ENCODE peak calls at places on chromosomes 7 and 10, in five cellular contexts. V is HepG2, R is K562, Q is GM12878, E is upper lobe of left lung. L is an unnamed sample. For H3K36me3, the result is how much of the 10 kb centered on the place peaks cover.

GRCh38 chr10:3452683-3453388 is 280.3 kb upstream of the PITRM1 start:
- ATAC-seq in Q (no peak), E (no peak), V (no peak), R (no peak), L (peak)

GRCh38 chr10:77602913-77603528 is 34.6 kb downstream of the KCNMA1 start:
- ATAC-seq in Q (peak), R (no peak), V (no peak), E (no peak), L (peak)

GRCh38 chr7:98619450-98620321 is 2.6 kb downstream of the NPTX2 start:
- ATAC-seq in R (no peak), Q (no peak), V (peak), E (peak), L (no peak)

GRCh38 chr10:130863044-130863443 is 448.5 kb downstream of the TCERG1L start:
- ATAC-seq in E (no peak), Q (no peak), V (no peak), R (no peak), L (no peak)

GRCh38 chr10:100395626-100396025 is 48.6 kb downstream of the SCD start:
- ATAC-seq in E (no peak), R (no peak), Q (no peak), V (peak), L (no peak)

GRCh38 chr7:120827719-120828118 is 30.2 kb downstream of the TSPAN12 start:
- ATAC-seq in V (no peak), E (no peak), R (peak), Q (no peak), L (no peak)

GRCh38 chr10:50362547-50363125 is 111.3 kb upstream of the ASAH2 start:
- ATAC-seq in E (no peak), R (no peak), V (no peak), Q (peak), L (no peak)

GRCh38 chr7:155296006-155296787 is 1.5 kb upstream of the INSIG1 start:
- ATAC-seq in Q (no peak), R (no peak), E (no peak), V (no peak), L (no peak)

GRCh38 chr7:77479536-77480088 is 57.5 kb upstream of the PTPN12 start:
- ATAC-seq in Q (no peak), R (peak), V (peak), E (no peak), L (no peak)

GRCh38 chr10:23408330-23408976 is 30.4 kb upstream of the OTUD1 start:
- ATAC-seq in V (no peak), Q (no peak), E (no peak), R (no peak), L (no peak)

GRCh38 chr10:24357344-24358021 is 148.5 kb downstream of the KIAA1217 start:
- ATAC-seq in Q (no peak), R (no peak), V (no peak), E (peak), L (no peak)

GRCh38 chr7:92973293-92973731 is 136.9 kb upstream of the CDK6 start:
- ATAC-seq in R (no peak), Q (peak), V (no peak), E (no peak), L (no peak)

GRCh38 chr7:107494910-107495309 is 25.1 kb downstream of the GPR22 start:
- ATAC-seq in V (no peak), Q (no peak), R (peak), E (no peak), L (no peak)

GRCh38 chr10:124640538-124641231 is 103.5 kb downstream of the FAM53B start:
- ATAC-seq in Q (peak), V (no peak), R (peak), E (peak), L (peak)

GRCh38 chr7:64744680-64745079 is 49.5 kb upstream of the ZNF138 start:
- ATAC-seq in Q (no peak), V (no peak), R (peak), E (no peak), L (no peak)

GRCh38 chr10:71262027-71262426 is 49.7 kb downstream of the UNC5B start:
- ATAC-seq in R (no peak), E (no peak), V (no peak), Q (no peak), L (no peak)

GRCh38 chr10:71259815-71260501 is 47.6 kb downstream of the UNC5B start:
- ATAC-seq in Q (no peak), R (peak), E (peak), V (no peak), L (no peak)

GRCh38 chr10:71259282-71259681 is 46.9 kb downstream of the UNC5B start:
- ATAC-seq in V (no peak), Q (no peak), E (no peak), R (no peak), L (no peak)

GRCh38 chr10:71262817-71263216 is 50.4 kb downstream of the UNC5B start:
- ATAC-seq in Q (no peak), R (no peak), E (no peak), V (no peak), L (no peak)

GRCh38 chr10:71260622-71261325 is 48.4 kb downstream of the UNC5B start:
- ATAC-seq in Q (no peak), V (no peak), R (peak), E (peak), L (peak)
- TF ChIP-seq CTCF in Q (no peak), V (no peak), R (no peak), E (no peak), L (no peak)

GRCh38 chr10:102460836-102461186 is 9.5 kb upstream of the C10orf95 start:
- ATAC-seq in E (no peak), V (peak), Q (peak), R (peak), L (peak)
- TF ChIP-seq EP300 in E (no peak), V (no peak), Q (no peak), R (no peak), L (no peak)

DNA sequence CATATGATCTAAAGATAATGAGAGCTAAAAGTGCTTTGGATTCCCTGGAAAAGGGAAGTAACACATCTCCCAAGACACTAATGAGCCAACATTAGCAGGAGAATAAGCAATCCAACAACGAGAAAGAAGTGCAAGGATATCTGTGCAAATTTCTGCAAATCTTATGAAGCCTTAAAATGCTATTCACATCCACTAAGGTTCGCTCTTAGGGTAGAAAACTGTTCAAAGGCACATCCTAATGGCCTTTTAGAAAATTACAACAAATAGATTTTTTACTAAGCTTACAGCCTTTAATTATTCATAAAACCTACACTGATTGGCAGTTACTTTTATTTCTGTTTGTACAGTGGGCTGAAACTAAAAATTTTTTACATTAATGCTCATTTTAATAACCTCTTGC is 100.3 kb downstream of the RAPGEF5 start:
- ATAC-seq in R (no peak), E (no peak), V (no peak), Q (no peak), L (no peak)
- H3K36me3 ChIP-seq in R (under half), E (under half), V (under half), Q (under half), L (under half)

GRCh38 chr7:99837649-99838361 is 10.0 kb downstream of the CYP3A43 start:
- ATAC-seq in R (peak), V (peak), Q (peak), E (no peak), L (no peak)
- TF ChIP-seq CTCF in R (peak), V (peak), Q (peak), E (peak), L (no peak)

DNA sequence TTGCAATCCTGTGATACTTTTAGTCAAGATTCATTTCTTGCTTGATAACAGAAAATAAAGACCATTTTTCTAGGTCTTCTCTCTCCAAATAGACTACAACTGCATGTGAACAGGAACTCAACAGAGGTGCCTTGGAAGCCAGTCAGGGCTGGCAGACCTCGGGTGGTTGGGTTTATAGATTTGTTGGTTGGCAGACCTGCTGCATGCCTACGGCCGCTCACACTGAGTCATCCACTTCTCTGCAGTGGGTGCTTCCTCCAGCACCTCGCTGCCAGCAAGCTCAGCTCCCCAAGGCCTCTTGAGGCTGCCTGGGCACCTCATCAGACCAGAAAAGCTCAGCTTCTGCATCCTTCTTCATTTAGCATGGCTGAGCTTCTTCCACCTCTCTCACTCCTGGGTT is 9.1 kb upstream of the AFAP1L2 start:
- ATAC-seq in Q (no peak), E (peak), V (no peak), R (no peak), L (no peak)
- TF ChIP-seq EP300 in Q (no peak), E (no peak), V (no peak), R (no peak), L (no peak)

GRCh38 chr7:157645539-157645938 is 308.7 kb downstream of the DNAJB6 start:
- ATAC-seq in Q (no peak), R (no peak), V (no peak), E (peak), L (no peak)
- H3K36me3 ChIP-seq in Q (under half), R (under half), V (under half), E (under half), L (under half)

L was measured in gastroesophageal sphincter.